ENCODE peak calls at places on chromosome 2, in six cellular contexts. W, E, C, I, H and L are unnamed samples.

GRCh38 chr2:205763708-205764501 is 81.6 kb downstream of the NRP2 start:
- DNase-seq in W (peak), E (peak), C (no peak), I (no peak), H (no peak), L (peak)

GRCh38 chr2:20171445-20171977 is 53.4 kb downstream of the SDC1 start:
- DNase-seq in W (no peak), E (peak), C (no peak), I (no peak), H (peak), L (no peak)

GRCh38 chr2:241926541-241927311 is 57.2 kb downstream of the RTP5 start:
- DNase-seq in W (no peak), E (peak), C (no peak), I (no peak), H (no peak), L (no peak)

GRCh38 chr2:107735206-107735605 is 91.5 kb upstream of the RGPD4 start:
- DNase-seq in W (no peak), E (no peak), C (no peak), I (no peak), H (no peak), L (no peak)

GRCh38 chr2:240925576-240926515 is 19.7 kb downstream of the CROCC2 start:
- DNase-seq in W (no peak), E (peak), C (no peak), I (no peak), H (peak), L (no peak)

GRCh38 chr2:86628091-86628522 is 4.4 kb upstream of the RNF103 start:
- DNase-seq in W (no peak), E (no peak), C (no peak), I (peak), H (no peak), L (no peak)

GRCh38 chr2:196336715-196337617 is 165.6 kb upstream of the STK17B start:
- DNase-seq in W (peak), E (no peak), C (no peak), I (peak), H (no peak), L (peak)

GRCh38 chr2:1478311-1479305 is 65.3 kb downstream of the TPO start:
- DNase-seq in W (no peak), E (peak), C (no peak), I (no peak), H (no peak), L (no peak)

GRCh38 chr2:126719191-126720030 is 63.5 kb downstream of the GYPC start:
- DNase-seq in W (no peak), E (no peak), C (no peak), I (no peak), H (no peak), L (no peak)

GRCh38 chr2:71933467-71934319 is 214.0 kb downstream of the CYP26B1 start:
- DNase-seq in W (no peak), E (peak), C (peak), I (no peak), H (no peak), L (peak)

DNA sequence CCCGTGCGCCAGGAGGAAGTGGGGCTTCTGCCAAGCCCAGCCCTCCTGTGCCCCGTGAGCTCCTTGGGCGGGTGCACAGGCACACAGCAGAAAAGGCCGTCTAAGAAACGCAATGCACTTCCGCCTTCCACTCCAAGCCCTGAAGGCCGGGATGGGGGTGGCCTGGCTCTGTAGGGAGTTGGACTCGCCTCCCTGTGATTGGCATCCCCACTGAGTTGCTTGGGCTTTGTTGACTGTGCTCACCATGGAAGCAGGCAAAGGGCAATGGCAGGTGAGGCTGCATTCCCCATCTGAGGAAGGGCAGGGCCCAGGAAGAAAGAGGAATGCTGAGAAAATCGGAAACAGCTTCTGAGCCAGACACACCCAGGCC is 66.8 kb downstream of the CRACDL start:
- DNase-seq in W (no peak), E (peak), C (no peak), I (no peak), H (no peak), L (no peak)
- TF ChIP-seq POLR2A in W (no peak), E (no peak), C (no peak), I (no peak), H (no peak), L (no peak)

GRCh38 chr2:172950565-172950964 is 125.1 kb upstream of the MAP3K20 start:
- DNase-seq in W (no peak), E (no peak), C (no peak), I (no peak), H (no peak), L (no peak)

GRCh38 chr2:172947461-172947860 is 128.2 kb upstream of the MAP3K20 start:
- DNase-seq in W (peak), E (no peak), C (no peak), I (no peak), H (no peak), L (no peak)

GRCh38 chr2:172951554-172951953 is 124.1 kb upstream of the MAP3K20 start:
- DNase-seq in W (no peak), E (no peak), C (no peak), I (no peak), H (no peak), L (no peak)

GRCh38 chr2:172953411-172953810 is 122.2 kb upstream of the MAP3K20 start:
- DNase-seq in W (no peak), E (no peak), C (no peak), I (no peak), H (no peak), L (no peak)

GRCh38 chr2:172949522-172949921 is 126.1 kb upstream of the MAP3K20 start:
- DNase-seq in W (no peak), E (no peak), C (no peak), I (no peak), H (no peak), L (no peak)
- TF ChIP-seq POLR2A in W (no peak), E (no peak), C (no peak), I (no peak), H (no peak), L (no peak)

GRCh38 chr2:168804214-168804613 is 1.8 kb downstream of the NOSTRIN start:
- DNase-seq in W (no peak), E (no peak), C (no peak), I (no peak), H (peak), L (peak)

GRCh38 chr2:168801961-168802824 is at the start of gene NOSTRIN:
- DNase-seq in W (peak), E (no peak), C (peak), I (no peak), H (peak), L (peak)

GRCh38 chr2:168801456-168801855 is 981 bp upstream of the NOSTRIN start:
- DNase-seq in W (no peak), E (no peak), C (no peak), I (no peak), H (no peak), L (no peak)

GRCh38 chr2:168805615-168806014 is 3.2 kb downstream of the NOSTRIN start:
- DNase-seq in W (no peak), E (no peak), C (no peak), I (no peak), H (no peak), L (no peak)

DNA sequence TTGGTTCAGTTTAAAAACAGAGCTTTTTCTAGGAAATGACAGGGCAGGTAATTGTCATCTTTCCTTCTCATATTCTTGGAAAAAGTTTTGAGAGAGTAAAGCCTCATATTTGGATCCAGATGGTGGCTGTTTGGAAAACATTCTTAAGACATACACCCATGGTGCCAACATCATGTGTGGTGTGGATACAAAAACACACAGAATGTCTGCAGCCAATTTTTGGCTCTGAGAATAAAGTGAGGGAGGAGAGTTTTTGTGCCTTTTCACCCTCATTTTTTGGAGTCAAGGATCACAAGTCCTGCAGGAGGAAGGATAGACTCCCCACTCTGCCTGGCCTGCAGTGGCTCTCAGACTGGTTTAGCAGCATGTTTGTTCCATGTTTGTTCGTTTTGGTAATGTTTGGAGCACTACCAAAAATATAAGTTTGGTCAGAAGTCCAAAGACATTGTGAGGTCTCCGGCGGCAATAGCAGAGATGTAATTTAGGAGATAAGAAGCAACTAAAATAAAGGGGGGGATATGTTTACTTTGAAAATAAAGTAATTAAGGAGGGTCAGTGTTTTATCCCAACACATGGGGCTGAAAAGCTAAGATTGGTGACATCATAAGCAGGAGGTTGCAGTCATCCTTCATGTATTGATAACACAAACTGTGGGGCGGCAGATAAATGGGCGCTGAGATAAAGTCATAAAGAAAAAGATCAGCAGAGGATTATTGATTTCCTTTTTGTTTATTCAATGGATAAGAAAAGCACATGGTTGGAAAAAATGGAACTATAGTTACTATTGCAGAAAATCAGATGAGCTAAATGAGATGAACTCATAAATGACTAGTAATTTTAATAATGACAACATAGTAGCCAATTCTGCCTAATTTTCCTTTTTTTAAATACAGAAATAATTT is 639 bp downstream of the NOSTRIN start:
- DNase-seq in W (no peak), E (no peak), C (no peak), I (no peak), H (no peak), L (peak)
- TF ChIP-seq POLR2A in W (no peak), E (no peak), C (no peak), I (no peak), H (no peak), L (no peak)

GRCh38 chr2:132416080-132416911 is at the start of gene GPR39:
- DNase-seq in W (peak), E (peak), C (peak), I (no peak), H (peak), L (no peak)
- TF ChIP-seq POLR2A in W (no peak), E (no peak), C (no peak), I (no peak), H (no peak), L (no peak)

DNA sequence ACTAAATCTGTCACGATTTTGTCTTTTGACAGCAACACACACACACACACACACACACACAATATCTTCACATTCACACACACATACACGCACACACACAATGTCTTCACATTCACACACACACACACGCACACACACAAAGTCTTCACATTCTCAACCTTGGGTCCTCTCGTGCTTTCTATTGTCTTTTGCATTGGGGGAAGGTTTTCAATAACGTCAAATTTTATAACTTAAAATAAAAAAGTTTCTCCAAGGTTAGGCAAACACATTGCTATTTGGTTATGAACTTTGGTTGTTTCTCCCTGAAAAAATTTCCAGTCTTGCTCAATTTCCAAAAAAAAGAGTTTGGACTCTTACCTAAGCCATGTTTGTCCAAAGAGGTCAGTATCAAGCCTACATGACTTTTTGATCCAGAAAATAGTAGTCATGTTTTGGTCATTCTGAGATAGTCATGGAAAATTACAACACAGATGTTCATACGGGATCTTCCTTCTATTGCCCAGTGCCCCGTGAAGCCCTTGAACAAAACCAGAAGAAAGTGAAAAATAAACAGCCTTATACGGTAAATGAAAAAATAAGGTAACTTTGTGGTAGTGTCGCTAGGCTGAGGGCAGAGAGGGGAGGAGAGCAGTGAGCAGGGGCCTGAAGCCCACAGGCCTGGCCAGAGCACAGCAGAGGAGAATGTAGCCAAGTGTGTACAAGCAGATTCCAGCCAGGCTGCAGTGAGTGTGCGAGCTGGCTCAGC is 542.8 kb upstream of the ID2 start:
- DNase-seq in W (peak), E (no peak), C (no peak), I (no peak), H (no peak), L (no peak)
- TF ChIP-seq POLR2A in W (no peak), E (no peak), C (no peak), I (no peak), H (no peak), L (no peak)

GRCh38 chr2:201144101-201145051 is 28.4 kb downstream of the CFLAR start:
- DNase-seq in W (no peak), E (no peak), C (no peak), I (no peak), H (no peak), L (no peak)
- TF ChIP-seq POLR2A in W (no peak), E (no peak), C (no peak), I (no peak), H (no peak), L (no peak)

GRCh38 chr2:73983322-73984202 is 1.1 kb upstream of the TET3 start:
- DNase-seq in W (no peak), E (peak), C (peak), I (no peak), H (no peak), L (peak)
- TF ChIP-seq POLR2A in W (no peak), E (no peak), C (no peak), I (no peak), H (no peak), L (no peak)